ENCODE peak calls at places on chromosomes 12 and 14, in four cellular contexts. Y is breast epithelium, H is endothelial cell of umbilical vein, T is HCT116. J is an unnamed sample.

GRCh38 chr12:38137716-38138115 is 178.9 kb upstream of the ALG10B start:
- DNase-seq in Y (no peak), H (no peak), T (no peak), J (no peak)

GRCh38 chr12:121110211-121110940 is 22.3 kb upstream of the P2RX7 start:
- DNase-seq in Y (peak; percentile 59), H (peak; percentile 63), T (peak; percentile 56), J (peak; percentile 77)

GRCh38 chr12:27296674-27297073 is 36.0 kb upstream of the BMAL2 start:
- DNase-seq in Y (no peak), H (peak; percentile 56), T (no peak), J (no peak)

GRCh38 chr14:42470427-42470719 is 863.7 kb downstream of the LRFN5 start:
- DNase-seq in Y (no peak), H (no peak), T (no peak), J (no peak)

GRCh38 chr14:51219473-51220448 is 20.3 kb upstream of the TMX1 start:
- DNase-seq in Y (no peak), H (peak; percentile 45), T (no peak), J (no peak)

GRCh38 chr14:96297000-96297399 is 41.0 kb downstream of the BDKRB1 start:
- DNase-seq in Y (no peak), H (peak; percentile 22), T (no peak), J (no peak)

GRCh38 chr14:59583755-59584154 is 7.1 kb upstream of the CCDC175 start:
- DNase-seq in Y (no peak), H (no peak), T (no peak), J (no peak)

GRCh38 chr14:33839193-33840076 is 111.4 kb downstream of the EGLN3 start:
- DNase-seq in Y (no peak), H (peak; percentile 37), T (peak; percentile 31), J (peak; percentile 39)

GRCh38 chr14:76228138-76228537 is 76.4 kb downstream of the GPATCH2L start:
- DNase-seq in Y (no peak), H (no peak), T (no peak), J (no peak)

GRCh38 chr14:53412819-53413664 is 259.9 kb upstream of the DDHD1 start:
- DNase-seq in Y (no peak), H (peak; percentile 26), T (no peak), J (no peak)

GRCh38 chr14:91315844-91316267 is 71.4 kb upstream of the GPR68 start:
- DNase-seq in Y (no peak), H (no peak), T (no peak), J (peak; percentile 67)

GRCh38 chr14:104081951-104082464 is 3.5 kb upstream of the ASPG start:
- DNase-seq in Y (no peak), H (no peak), T (no peak), J (no peak)

GRCh38 chr14:22276913-22277816 is 311.9 kb downstream of the DAD1 start:
- DNase-seq in Y (no peak), H (peak; percentile 37), T (peak; percentile 12), J (no peak)

GRCh38 chr14:94124582-94125377 is 4.6 kb downstream of the IFI27L2 start:
- DNase-seq in Y (no peak), H (no peak), T (no peak), J (no peak)

GRCh38 chr12:24719293-24719721 is 229.6 kb downstream of the BCAT1 start:
- DNase-seq in Y (no peak), H (peak; percentile 7), T (no peak), J (no peak)

GRCh38 chr14:105418269-105419054 is 1.2 kb upstream of the MTA1 start:
- DNase-seq in Y (no peak), H (no peak), T (no peak), J (no peak)

GRCh38 chr12:122123051-122123760 is 44.6 kb downstream of the MLXIP start:
- DNase-seq in Y (peak; percentile 67), H (peak; percentile 70), T (peak; percentile 41), J (peak; percentile 83)

GRCh38 chr12:104177663-104178501 is 37.7 kb upstream of the TXNRD1 start:
- DNase-seq in Y (peak; percentile 61), H (peak; percentile 80), T (peak; percentile 33), J (peak; percentile 54)

GRCh38 chr12:8037046-8037663 is 4.6 kb downstream of the FOXJ2 start:
- DNase-seq in Y (no peak), H (no peak), T (no peak), J (no peak)

DNA sequence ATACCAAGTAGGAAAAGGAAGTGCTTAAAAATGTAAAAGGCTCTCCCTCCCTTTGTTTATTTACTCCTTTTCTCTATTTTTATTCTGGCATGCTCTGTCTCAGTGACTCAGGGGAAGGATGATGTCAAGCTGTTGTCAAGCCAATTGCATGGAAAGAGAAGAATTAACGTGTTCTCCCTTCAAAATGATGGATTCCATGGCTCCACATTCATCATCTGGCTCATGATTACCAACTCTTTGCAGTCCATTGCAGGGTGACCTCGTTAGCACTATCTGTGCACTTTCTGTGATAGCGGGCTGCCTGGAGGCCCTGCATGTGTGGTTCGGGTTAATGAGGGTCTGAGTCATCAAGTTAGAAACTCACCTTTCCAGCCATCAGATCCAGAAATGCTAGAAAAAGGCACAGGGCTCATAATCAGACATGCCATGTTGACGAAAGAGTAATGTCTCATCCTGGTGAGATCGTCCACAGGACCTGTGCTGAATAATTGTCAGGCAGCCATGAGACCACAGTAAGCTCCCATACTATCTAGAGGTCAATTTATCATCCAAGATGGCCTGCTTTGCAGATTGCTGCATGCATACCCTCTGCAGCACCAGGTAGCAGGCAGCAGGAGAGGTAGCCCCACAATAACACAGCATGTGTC is 79.2 kb upstream of the BTG1 start:
- DNase-seq in Y (no peak), H (peak; percentile 56), T (no peak), J (no peak)
- TF ChIP-seq POLR2AphosphoS5 in Y (no peak), H (no peak), T (no peak), J (no peak)

GRCh38 chr12:53483225-53483978 is 15.9 kb downstream of the MAP3K12 start:
- DNase-seq in Y (no peak), H (no peak), T (no peak), J (peak; percentile 44)

GRCh38 chr12:53480425-53481107 is 18.7 kb downstream of the MAP3K12 start:
- DNase-seq in Y (no peak), H (no peak), T (no peak), J (no peak)

GRCh38 chr12:53481108-53481442 is 18.2 kb downstream of the MAP3K12 start:
- DNase-seq in Y (no peak), H (no peak), T (no peak), J (no peak)

GRCh38 chr12:53482626-53483165 is 16.6 kb downstream of the MAP3K12 start:
- DNase-seq in Y (no peak), H (no peak), T (no peak), J (no peak)

DNA sequence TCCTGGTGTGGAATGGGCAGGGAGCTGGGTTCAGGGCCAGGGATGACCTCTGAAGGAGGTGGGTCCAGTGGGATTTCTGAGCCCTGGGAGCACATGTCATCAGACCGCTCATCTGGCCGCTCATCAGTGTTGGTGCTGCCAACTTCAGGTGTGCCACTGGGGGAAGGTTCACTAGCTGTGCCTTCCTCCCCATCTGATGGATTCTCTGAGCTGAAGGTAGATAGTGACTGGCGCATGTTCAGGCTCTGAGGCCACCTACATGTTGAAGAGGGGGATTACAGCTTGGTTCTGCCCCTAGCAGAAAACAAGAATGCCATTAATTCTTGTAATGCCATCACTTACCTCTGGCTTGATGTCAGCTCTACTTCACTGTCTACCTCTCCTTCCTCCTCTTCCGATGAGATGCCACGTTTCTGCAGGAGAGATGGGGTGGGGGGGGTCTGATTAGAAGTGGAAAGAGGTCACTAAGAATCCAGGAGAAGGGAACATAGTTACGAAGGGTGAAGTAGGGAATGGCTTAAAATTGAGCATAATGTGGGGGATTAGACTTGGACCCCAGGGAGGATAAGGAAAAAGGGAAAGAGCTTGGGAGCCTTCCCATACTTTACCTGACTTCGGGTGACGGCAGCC is 17.2 kb downstream of the MAP3K12 start:
- DNase-seq in Y (no peak), H (no peak), T (no peak), J (no peak)
- TF ChIP-seq CTCF in Y (no peak), H (peak; percentile 18), T (no peak), J (no peak)

GRCh38 chr14:85587152-85587697 is 57.3 kb downstream of the FLRT2 start:
- DNase-seq in Y (no peak), H (no peak), T (no peak), J (no peak)
- TF ChIP-seq POLR2AphosphoS5 in Y (peak; percentile 35), H (no peak), T (no peak), J (no peak)

GRCh38 chr14:28751467-28752058 is 15.0 kb upstream of the FOXG1 start:
- DNase-seq in Y (no peak), H (peak; percentile 50), T (peak; percentile 7), J (no peak)
- TF ChIP-seq CTCF in Y (no peak), H (peak; percentile 71), T (no peak), J (peak; percentile 32)